ENCODE peak calls at places on chromosome X, in eight cellular contexts. O is osteocyte, X is Calu3, Q is mesothelial cell of epicardium, Y is H9, L is heart left ventricle, A is IMR-90, M is choroid plexus epithelial cell. C is an unnamed sample.
A peak's percentile ranks its signal among the peaks of the same experiment; 100 is the strongest.

GRCh38 chrX:52577464-52578173 is 60.8 kb upstream of the XAGE1B start:
- DNase-seq in L (no peak), X (no peak), O (no peak), Q (no peak), M (no peak), Y (no peak), A (no peak), C (no peak)

GRCh38 chrX:37348237-37349130 is 680 bp upstream of the PRRG1 start:
- DNase-seq in Y (no peak), M (peak; percentile 70), Q (no peak), A (peak; percentile 84), L (no peak), X (no peak), O (no peak), C (no peak)

GRCh38 chrX:151815461-151815860 is 80.9 kb downstream of the CNGA2 start:
- DNase-seq in O (no peak), Y (no peak), X (no peak), Q (no peak), A (no peak), L (no peak), M (peak; percentile 45), C (no peak)

GRCh38 chrX:17494231-17494630 is 119.2 kb downstream of the NHS start:
- DNase-seq in A (no peak), M (no peak), Y (no peak), L (no peak), Q (no peak), O (no peak), X (no peak), C (no peak)

GRCh38 chrX:64265265-64265664 is 34.9 kb upstream of the ASB12 start:
- DNase-seq in O (no peak), M (no peak), X (no peak), Q (no peak), Y (no peak), L (no peak), A (no peak), C (no peak)

GRCh38 chrX:41317487-41318208 is 16.3 kb upstream of the DDX3X start:
- DNase-seq in X (no peak), Y (no peak), M (peak; percentile 41), Q (no peak), O (no peak), L (no peak), A (no peak), C (no peak)

GRCh38 chrX:109684136-109684535 is 48.9 kb downstream of the ACSL4 start:
- DNase-seq in M (peak; percentile 37), A (peak; percentile 19), Q (no peak), O (no peak), X (no peak), L (no peak), Y (no peak), C (no peak)

GRCh38 chrX:149392896-149393295 is 112.2 kb downstream of the IDS start:
- DNase-seq in Y (no peak), A (no peak), X (no peak), L (no peak), Q (no peak), O (no peak), M (peak; percentile 1), C (no peak)

GRCh38 chrX:102968216-102968615 is 31.1 kb downstream of the RAB40AL start:
- DNase-seq in X (no peak), L (no peak), O (no peak), Y (no peak), M (no peak), A (no peak), Q (no peak), C (no peak)

GRCh38 chrX:29231800-29232199 is 644.6 kb downstream of the IL1RAPL1 start:
- DNase-seq in Y (no peak), M (peak; percentile 22), Q (no peak), A (peak; percentile 6), X (no peak), L (no peak), O (no peak), C (no peak)

GRCh38 chrX:145464650-145465049 is 217.3 kb downstream of the SPANXN1 start:
- DNase-seq in Y (no peak), X (no peak), A (no peak), O (no peak), L (no peak), M (no peak), Q (no peak), C (no peak)

GRCh38 chrX:134894373-134894895 is 96.4 kb upstream of the SMIM10 start:
- DNase-seq in X (no peak), Y (no peak), Q (no peak), O (no peak), L (no peak), M (no peak), A (no peak), C (no peak)

DNA sequence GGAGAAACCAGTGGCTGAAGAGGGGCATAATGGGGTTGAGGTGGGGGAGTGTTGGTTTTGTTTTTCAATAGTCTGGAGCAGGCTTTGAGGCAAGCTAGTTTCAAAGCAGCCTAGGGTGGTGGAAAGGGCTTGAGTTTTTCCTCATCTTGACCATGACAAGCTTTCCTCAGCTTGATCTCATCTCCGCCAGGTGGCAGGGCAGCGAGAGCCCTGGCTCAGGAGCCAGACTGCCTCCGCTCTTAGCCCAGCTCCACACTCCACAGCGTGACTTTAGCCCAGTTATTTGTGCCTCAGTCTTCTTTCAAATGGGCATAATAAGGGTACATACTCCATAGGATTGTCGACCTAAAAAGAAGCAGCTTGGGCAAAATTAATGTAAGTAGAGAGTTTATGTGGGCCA is 29.9 kb upstream of the SOWAHD start:
- DNase-seq in M (no peak), L (no peak), Q (no peak), A (no peak), X (peak; percentile 15), Y (peak; percentile 52), O (no peak), C (no peak)
- TF ChIP-seq CTCF in M (peak; percentile 24), L (no peak), Q (no peak), A (no peak), X (no peak), Y (peak; percentile 53), O (peak; percentile 16), C (no peak)

GRCh38 chrX:129593137-129593536 is 53.1 kb downstream of the OCRL start:
- DNase-seq in X (no peak), O (no peak), Q (no peak), Y (no peak), A (peak; percentile 37), L (no peak), M (peak; percentile 81), C (no peak)
- TF ChIP-seq CTCF in X (no peak), O (no peak), Q (no peak), Y (no peak), A (no peak), L (no peak), M (peak; percentile 11), C (no peak)

GRCh38 chrX:30592846-30593245 is 15.3 kb upstream of the TASL start:
- DNase-seq in A (no peak), Q (no peak), M (no peak), O (no peak), X (no peak), L (no peak), Y (no peak), C (no peak)

GRCh38 chrX:30597258-30598012 is 19.9 kb upstream of the TASL start:
- DNase-seq in X (no peak), O (no peak), Y (no peak), L (no peak), A (no peak), M (no peak), Q (no peak), C (no peak)

GRCh38 chrX:30589146-30589888 is 11.8 kb upstream of the TASL start:
- DNase-seq in O (no peak), Y (no peak), L (no peak), X (no peak), Q (no peak), M (no peak), A (no peak), C (no peak)

GRCh38 chrX:30590368-30590767 is 12.8 kb upstream of the TASL start:
- DNase-seq in Y (no peak), O (no peak), L (no peak), Q (no peak), M (no peak), A (no peak), X (no peak), C (no peak)

GRCh38 chrX:30593435-30594200 is 16.1 kb upstream of the TASL start:
- DNase-seq in O (no peak), Q (no peak), L (no peak), X (peak; percentile 70), M (no peak), A (no peak), Y (peak; percentile 28), C (no peak)
- TF ChIP-seq CTCF in O (no peak), Q (no peak), L (no peak), X (peak; percentile 32), M (no peak), A (no peak), Y (peak; percentile 42), C (no peak)

GRCh38 chrX:7638053-7638452 is 204.9 kb upstream of the VCX start:
- DNase-seq in Y (no peak), M (no peak), A (no peak), X (no peak), Q (no peak), L (no peak), O (no peak), C (no peak)
- TF ChIP-seq CTCF in Y (peak; percentile 70), M (no peak), A (no peak), X (no peak), Q (peak; percentile 31), L (no peak), O (no peak), C (peak; percentile 58)

GRCh38 chrX:39162322-39162721 is 361.1 kb downstream of the MID1IP1 start:
- DNase-seq in M (no peak), X (no peak), A (no peak), O (no peak), Q (no peak), L (no peak), Y (peak; percentile 38), C (no peak)
- TF ChIP-seq CTCF in M (no peak), X (no peak), A (no peak), O (no peak), Q (no peak), L (no peak), Y (peak; percentile 46), C (peak; percentile 52)

GRCh38 chrX:74421181-74422028 is at the start of gene SLC16A2:
- DNase-seq in Q (peak; percentile 63), X (peak; percentile 44), M (peak; percentile 71), O (peak; percentile 91), A (peak; percentile 79), L (peak; percentile 81), Y (peak; percentile 69), C (peak; percentile 72)
- TF ChIP-seq CTCF in Q (no peak), X (no peak), M (no peak), O (no peak), A (no peak), L (no peak), Y (no peak), C (no peak)

GRCh38 chrX:106392346-106392745 is 219.4 kb upstream of the RADX start:
- DNase-seq in Q (no peak), M (no peak), Y (no peak), A (no peak), L (no peak), O (no peak), X (no peak), C (no peak)

GRCh38 chrX:106401965-106402559 is 209.7 kb upstream of the RADX start:
- DNase-seq in O (no peak), X (no peak), L (no peak), Q (no peak), A (no peak), Y (no peak), M (no peak), C (no peak)

GRCh38 chrX:106397788-106398538 is 213.8 kb upstream of the RADX start:
- DNase-seq in M (peak; percentile 53), X (no peak), A (no peak), Q (no peak), L (no peak), Y (no peak), O (no peak), C (no peak)
- TF ChIP-seq CTCF in M (peak; percentile 41), X (peak; percentile 13), A (peak; percentile 11), Q (no peak), L (peak; percentile 35), Y (peak; percentile 43), O (peak; percentile 41), C (peak; percentile 34)